ENCODE peak calls at places on chromosomes 4 and X, in six cellular contexts. Z, S, Y, V, D and W are unnamed samples.

GRCh38 chr4:26557164-26557563 is 26.7 kb upstream of the TBC1D19 start:
- DNase-seq in Z (peak), S (no peak), Y (no peak), V (no peak), D (peak), W (peak)

GRCh38 chr4:22268350-22269025 is 247.4 kb downstream of the ADGRA3 start:
- DNase-seq in Z (no peak), S (no peak), Y (no peak), V (no peak), D (no peak), W (peak)

GRCh38 chr4:170656506-170656905 is 566.8 kb upstream of the AADAT start:
- DNase-seq in Z (no peak), S (no peak), Y (no peak), V (no peak), D (no peak), W (no peak)

GRCh38 chr4:156710571-156711195 is 260.9 kb downstream of the PDGFC start:
- DNase-seq in Z (peak), S (no peak), Y (no peak), V (no peak), D (peak), W (peak)

GRCh38 chr4:89509708-89510269 is 202.2 kb upstream of the GPRIN3 start:
- DNase-seq in Z (peak), S (no peak), Y (no peak), V (peak), D (peak), W (no peak)

GRCh38 chr4:186191266-186192067 is at the start of gene CYP4V2:
- DNase-seq in Z (peak), S (peak), Y (peak), V (peak), D (peak), W (peak)

GRCh38 chr4:90990298-90990697 is 863.1 kb downstream of the CCSER1 start:
- DNase-seq in Z (no peak), S (no peak), Y (no peak), V (no peak), D (no peak), W (no peak)

GRCh38 chrX:40845331-40845911 is 110.1 kb upstream of the MED14 start:
- DNase-seq in Z (peak), S (no peak), Y (no peak), V (no peak), D (peak), W (peak)

GRCh38 chr4:184190711-184191110 is 27.0 kb downstream of the ENPP6 start:
- DNase-seq in Z (no peak), S (no peak), Y (no peak), V (no peak), D (no peak), W (no peak)

GRCh38 chrX:53262189-53262917 is 19.0 kb downstream of the IQSEC2 start:
- DNase-seq in Z (no peak), S (no peak), Y (no peak), V (no peak), D (no peak), W (no peak)

GRCh38 chrX:57918750-57919436 is 8.6 kb upstream of the ZXDA start:
- DNase-seq in Z (peak), S (no peak), Y (no peak), V (peak), D (peak), W (peak)

GRCh38 chr4:17286737-17287460 is 225.0 kb downstream of the QDPR start:
- DNase-seq in Z (no peak), S (no peak), Y (no peak), V (no peak), D (no peak), W (no peak)

GRCh38 chrX:1412551-1413161 is 20.7 kb upstream of the SLC25A6 start:
- DNase-seq in Z (no peak), S (no peak), Y (no peak), V (no peak), D (no peak), W (no peak)

GRCh38 chr4:1204286-1204827 is 32.0 kb upstream of the SPON2 start:
- DNase-seq in Z (no peak), S (no peak), Y (no peak), V (no peak), D (no peak), W (no peak)